ENCODE peak calls at places on chromosomes 13 and 19, in six cellular contexts. One of them, this sample, is unnamed.

GRCh38 chr19:55474269-55475265 is 1.9 kb upstream of the ZNF628 start:
- DNase-seq in A673: no peak
- DNase-seq in psoas muscle: no peak
- DNase-seq in AG04450: no peak
- DNase-seq in body of pancreas: no peak
- DNase-seq in left ventricle myocardium inferior: no peak
- DNase-seq in this sample: no peak

GRCh38 chr19:51808333-51808986 is 13.5 kb downstream of the FPR3 start:
- DNase-seq in A673: peak; percentile 79
- DNase-seq in body of pancreas: no peak
- DNase-seq in left ventricle myocardium inferior: no peak
- DNase-seq in psoas muscle: no peak
- DNase-seq in AG04450: no peak
- DNase-seq in this sample: no peak

GRCh38 chr13:46571189-46571901 is 18.4 kb downstream of the LRCH1 start:
- DNase-seq in AG04450: peak; percentile 38
- DNase-seq in left ventricle myocardium inferior: no peak
- DNase-seq in psoas muscle: no peak
- DNase-seq in A673: peak; percentile 49
- DNase-seq in body of pancreas: no peak
- DNase-seq in this sample: no peak

GRCh38 chr19:20479483-20479882 is 86.1 kb downstream of the ZNF737 start:
- DNase-seq in left ventricle myocardium inferior: no peak
- DNase-seq in AG04450: no peak
- DNase-seq in A673: no peak
- DNase-seq in psoas muscle: no peak
- DNase-seq in body of pancreas: no peak
- DNase-seq in this sample: no peak

GRCh38 chr13:29511439-29511814 is 84.1 kb downstream of the SLC7A1 start:
- DNase-seq in A673: no peak
- DNase-seq in left ventricle myocardium inferior: no peak
- DNase-seq in AG04450: no peak
- DNase-seq in psoas muscle: no peak
- DNase-seq in body of pancreas: no peak
- DNase-seq in this sample: no peak

GRCh38 chr13:104805346-104805745 is 1730.1 kb downstream of the EFNB2 start:
- DNase-seq in body of pancreas: no peak
- DNase-seq in AG04450: no peak
- DNase-seq in left ventricle myocardium inferior: no peak
- DNase-seq in psoas muscle: no peak
- DNase-seq in A673: no peak
- DNase-seq in this sample: no peak

GRCh38 chr13:23381877-23382276 is 51.6 kb downstream of the SACS start:
- DNase-seq in AG04450: no peak
- DNase-seq in left ventricle myocardium inferior: no peak
- DNase-seq in psoas muscle: no peak
- DNase-seq in A673: no peak
- DNase-seq in body of pancreas: no peak
- DNase-seq in this sample: no peak

GRCh38 chr13:100520936-100521765 is 67.4 kb downstream of the GGACT start:
- DNase-seq in body of pancreas: no peak
- DNase-seq in AG04450: no peak
- DNase-seq in psoas muscle: no peak
- DNase-seq in left ventricle myocardium inferior: no peak
- DNase-seq in A673: peak; percentile 66
- DNase-seq in this sample: peak; percentile 70

GRCh38 chr19:18194554-18195238 is 1.7 kb downstream of the MPV17L2 start:
- DNase-seq in left ventricle myocardium inferior: no peak
- DNase-seq in A673: peak; percentile 45
- DNase-seq in psoas muscle: no peak
- DNase-seq in AG04450: no peak
- DNase-seq in body of pancreas: no peak
- DNase-seq in this sample: no peak

GRCh38 chr13:110628952-110629701 is 13.8 kb downstream of the NAXD start:
- DNase-seq in A673: no peak
- DNase-seq in psoas muscle: no peak
- DNase-seq in left ventricle myocardium inferior: no peak
- DNase-seq in body of pancreas: no peak
- DNase-seq in AG04450: no peak
- DNase-seq in this sample: peak; percentile 30

GRCh38 chr19:49581007-49581508 is at the start of gene PRRG2:
- DNase-seq in A673: no peak
- DNase-seq in AG04450: no peak
- DNase-seq in left ventricle myocardium inferior: no peak
- DNase-seq in body of pancreas: peak; percentile 70
- DNase-seq in psoas muscle: no peak
- DNase-seq in this sample: no peak

GRCh38 chr13:106446011-106446410 is 89.5 kb downstream of the EFNB2 start:
- DNase-seq in psoas muscle: no peak
- DNase-seq in body of pancreas: no peak
- DNase-seq in AG04450: no peak
- DNase-seq in A673: no peak
- DNase-seq in left ventricle myocardium inferior: no peak
- DNase-seq in this sample: no peak

GRCh38 chr13:108984251-108984920 is 355.0 kb downstream of the MYO16 start:
- DNase-seq in A673: no peak
- DNase-seq in left ventricle myocardium inferior: no peak
- DNase-seq in psoas muscle: no peak
- DNase-seq in body of pancreas: no peak
- DNase-seq in AG04450: no peak
- DNase-seq in this sample: no peak

GRCh38 chr13:44812818-44813217 is 176.5 kb downstream of the NUFIP1 start:
- DNase-seq in A673: no peak
- DNase-seq in body of pancreas: no peak
- DNase-seq in left ventricle myocardium inferior: no peak
- DNase-seq in AG04450: no peak
- DNase-seq in psoas muscle: no peak
- DNase-seq in this sample: no peak

GRCh38 chr19:16894080-16894479 is 5.3 kb downstream of the F2RL3 start:
- DNase-seq in body of pancreas: no peak
- DNase-seq in left ventricle myocardium inferior: no peak
- DNase-seq in psoas muscle: no peak
- DNase-seq in AG04450: no peak
- DNase-seq in A673: no peak
- DNase-seq in this sample: no peak

GRCh38 chr13:56986121-56986520 is 154.6 kb upstream of the PRR20A start:
- DNase-seq in left ventricle myocardium inferior: no peak
- DNase-seq in psoas muscle: no peak
- DNase-seq in AG04450: no peak
- DNase-seq in A673: no peak
- DNase-seq in body of pancreas: no peak
- DNase-seq in this sample: no peak

GRCh38 chr19:3982701-3983541 is 2.3 kb downstream of the EEF2 start:
- DNase-seq in body of pancreas: peak; percentile 17
- DNase-seq in left ventricle myocardium inferior: no peak
- DNase-seq in AG04450: no peak
- DNase-seq in psoas muscle: peak; percentile 63
- DNase-seq in A673: no peak
- DNase-seq in this sample: no peak

GRCh38 chr19:17311455-17312248 is 2.3 kb downstream of the DDA1 start:
- DNase-seq in body of pancreas: no peak
- DNase-seq in psoas muscle: no peak
- DNase-seq in A673: no peak
- DNase-seq in AG04450: no peak
- DNase-seq in left ventricle myocardium inferior: no peak
- DNase-seq in this sample: no peak

GRCh38 chr19:45163156-45163555 is 2.4 kb upstream of the NKPD1 start:
- DNase-seq in psoas muscle: no peak
- DNase-seq in body of pancreas: no peak
- DNase-seq in A673: no peak
- DNase-seq in AG04450: no peak
- DNase-seq in left ventricle myocardium inferior: no peak
- DNase-seq in this sample: peak; percentile 69
- H3K27me3 ChIP-seq in psoas muscle: peaks cover 2% of the 10 kb centered on the region
- H3K27me3 ChIP-seq in body of pancreas: no peaks in the 10 kb centered on the region
- H3K27me3 ChIP-seq in A673: no peaks in the 10 kb centered on the region
- H3K27me3 ChIP-seq in AG04450: peaks cover 6% of the 10 kb centered on the region
- H3K27me3 ChIP-seq in left ventricle myocardium inferior: peaks cover 44% of the 10 kb centered on the region
- H3K27me3 ChIP-seq in this sample: peaks cover 43% of the 10 kb centered on the region

GRCh38 chr13:42270857-42271215 is 1.1 kb upstream of the AKAP11 start:
- DNase-seq in left ventricle myocardium inferior: no peak
- DNase-seq in body of pancreas: no peak
- DNase-seq in psoas muscle: no peak
- DNase-seq in AG04450: no peak
- DNase-seq in A673: no peak
- DNase-seq in this sample: no peak
- H3K4me3 ChIP-seq in left ventricle myocardium inferior: peak overlapping the region; percentile 98
- H3K4me3 ChIP-seq in body of pancreas: no peak overlapping the region
- H3K4me3 ChIP-seq in psoas muscle: peak overlapping the region; percentile 99
- H3K4me3 ChIP-seq in AG04450: peak overlapping the region; percentile 72
- H3K4me3 ChIP-seq in A673: peak overlapping the region; percentile 80
- H3K4me3 ChIP-seq in this sample: peak overlapping the region; percentile 96

GRCh38 chr13:91158015-91158390 is 189.5 kb upstream of the MIR17HG start:
- DNase-seq in body of pancreas: no peak
- DNase-seq in psoas muscle: no peak
- DNase-seq in AG04450: no peak
- DNase-seq in A673: no peak
- DNase-seq in left ventricle myocardium inferior: no peak
- DNase-seq in this sample: no peak
- TF ChIP-seq CTCF in body of pancreas: peak; percentile 29
- TF ChIP-seq CTCF in psoas muscle: no peak
- TF ChIP-seq CTCF in AG04450: no peak
- TF ChIP-seq CTCF in A673: no peak
- TF ChIP-seq CTCF in left ventricle myocardium inferior: no peak
- TF ChIP-seq CTCF in this sample: no peak

GRCh38 chr19:38841180-38841766 is 8.5 kb downstream of the HNRNPL start:
- DNase-seq in psoas muscle: no peak
- DNase-seq in A673: no peak
- DNase-seq in AG04450: no peak
- DNase-seq in left ventricle myocardium inferior: no peak
- DNase-seq in body of pancreas: no peak
- DNase-seq in this sample: no peak
- H3K27me3 ChIP-seq in psoas muscle: no peaks in the 10 kb centered on the region
- H3K27me3 ChIP-seq in A673: no peaks in the 10 kb centered on the region
- H3K27me3 ChIP-seq in AG04450: no peaks in the 10 kb centered on the region
- H3K27me3 ChIP-seq in left ventricle myocardium inferior: no peaks in the 10 kb centered on the region
- H3K27me3 ChIP-seq in body of pancreas: no peaks in the 10 kb centered on the region
- H3K27me3 ChIP-seq in this sample: no peaks in the 10 kb centered on the region

GRCh38 chr13:49869514-49869913 is 66.6 kb downstream of the SPRYD7 start:
- DNase-seq in body of pancreas: no peak
- DNase-seq in psoas muscle: no peak
- DNase-seq in AG04450: no peak
- DNase-seq in left ventricle myocardium inferior: no peak
- DNase-seq in A673: peak; percentile 21
- DNase-seq in this sample: no peak
- H3K4me3 ChIP-seq in body of pancreas: no peak overlapping the region
- H3K4me3 ChIP-seq in psoas muscle: no peak overlapping the region
- H3K4me3 ChIP-seq in AG04450: no peak overlapping the region
- H3K4me3 ChIP-seq in left ventricle myocardium inferior: no peak overlapping the region
- H3K4me3 ChIP-seq in A673: no peak overlapping the region
- H3K4me3 ChIP-seq in this sample: no peak overlapping the region

This sample was measured in left lung.